ENCODE peak calls at places on chromosomes 3 and 15, in four cellular contexts. A is body of pancreas, Q is A549, H is HepG2. O is an unnamed sample.

GRCh38 chr3:178436773-178437172 is 99.5 kb upstream of the KCNMB2 start:
- DNase-seq in A (no peak), Q (peak; percentile 22), H (no peak), O (no peak)

GRCh38 chr3:94291686-94292085 is 228.8 kb downstream of the NSUN3 start:
- DNase-seq in Q (no peak), H (no peak), A (no peak), O (no peak)

GRCh38 chr3:186826978-186827857 is 15.3 kb upstream of the ADIPOQ start:
- DNase-seq in Q (peak; percentile 72), A (peak; percentile 85), H (peak; percentile 60), O (peak; percentile 98)

GRCh38 chr3:126113238-126113555 is 29.3 kb upstream of the SLC41A3 start:
- DNase-seq in A (no peak), Q (no peak), H (no peak), O (no peak)

GRCh38 chr15:78616506-78616905 is 4.3 kb downstream of the CHRNA3 start:
- DNase-seq in H (no peak), A (no peak), Q (no peak), O (no peak)

GRCh38 chr3:46097691-46098241 is 70.5 kb upstream of the XCR1 start:
- DNase-seq in A (no peak), H (no peak), Q (no peak), O (no peak)

GRCh38 chr3:122406198-122406597 is 9.7 kb downstream of the WDR5B start:
- DNase-seq in Q (no peak), A (no peak), H (no peak), O (no peak)

GRCh38 chr3:36852071-36852470 is 87.7 kb upstream of the DCLK3 start:
- DNase-seq in A (no peak), H (no peak), Q (no peak), O (no peak)

GRCh38 chr3:8938021-8938420 is 25.3 kb downstream of the RAD18 start:
- DNase-seq in A (no peak), H (peak; percentile 45), Q (peak; percentile 53), O (no peak)

GRCh38 chr3:147934316-147935188 is 525.4 kb downstream of the ZIC1 start:
- DNase-seq in Q (no peak), H (no peak), A (no peak), O (no peak)

GRCh38 chr3:173993299-173993698 is 595.8 kb downstream of the NLGN1 start:
- DNase-seq in A (no peak), Q (peak; percentile 4), H (peak; percentile 1), O (peak; percentile 17)

GRCh38 chr3:65158023-65158422 is 470.2 kb upstream of the ADAMTS9 start:
- DNase-seq in A (no peak), H (no peak), Q (no peak), O (no peak)

GRCh38 chr3:47482411-47482810 is 6.7 kb upstream of the SCAP start:
- DNase-seq in Q (no peak), H (no peak), A (no peak), O (no peak)

GRCh38 chr3:146275476-146275875 is 24.6 kb upstream of the PLSCR4 start:
- DNase-seq in A (no peak), H (no peak), Q (no peak), O (no peak)

GRCh38 chr3:28348637-28349396 is at the start of the genes AZI2 and ZCWPW2:
- DNase-seq in Q (peak; percentile 97), A (peak; percentile 98), H (peak; percentile 89), O (peak; percentile 56)
- TF ChIP-seq POLR2A in Q (peak; percentile 48), A (peak; percentile 94), H (peak; percentile 75), O (peak; percentile 57)

DNA sequence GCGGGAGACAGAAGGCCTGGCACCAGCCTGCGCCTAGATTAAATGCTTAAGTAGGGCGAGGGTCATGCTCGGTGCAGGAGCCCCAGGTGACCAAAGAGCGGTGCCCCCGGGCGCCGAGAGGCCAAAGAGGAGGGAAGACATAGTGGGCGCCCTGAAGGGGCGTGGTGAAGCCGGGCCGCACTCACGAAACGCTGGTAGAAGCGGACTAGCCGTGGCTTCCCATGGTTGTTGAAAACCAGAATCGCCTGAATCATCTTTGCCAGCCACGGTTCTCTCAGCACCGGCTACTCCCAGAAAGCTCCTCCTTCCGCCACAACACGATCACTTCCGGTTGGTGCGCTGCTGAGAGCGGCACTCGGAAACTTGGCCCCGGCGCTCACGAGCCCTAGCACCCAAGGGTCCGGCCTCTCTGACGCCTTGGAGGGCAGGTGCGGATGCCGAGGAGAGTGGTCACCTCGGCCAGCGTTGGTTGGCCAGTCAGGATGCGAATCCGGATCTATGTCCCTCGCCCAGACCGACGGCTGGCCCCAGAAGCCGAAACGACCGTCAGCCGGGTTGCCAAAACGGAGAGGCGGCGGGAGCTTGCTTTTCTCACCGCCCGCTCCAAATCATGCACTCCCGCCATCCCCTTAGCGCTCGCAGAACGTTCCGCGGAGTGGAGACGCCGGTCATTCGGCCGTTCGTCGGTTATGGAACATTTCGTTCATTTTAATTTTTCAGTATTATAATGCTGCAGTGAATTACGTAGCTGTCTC is at the start of gene AP3S2:
- DNase-seq in A (peak; percentile 96), Q (peak; percentile 98), H (peak; percentile 87), O (peak; percentile 66)
- TF ChIP-seq POLR2A in A (peak; percentile 90), Q (peak; percentile 81), H (peak; percentile 78), O (peak; percentile 61)

DNA sequence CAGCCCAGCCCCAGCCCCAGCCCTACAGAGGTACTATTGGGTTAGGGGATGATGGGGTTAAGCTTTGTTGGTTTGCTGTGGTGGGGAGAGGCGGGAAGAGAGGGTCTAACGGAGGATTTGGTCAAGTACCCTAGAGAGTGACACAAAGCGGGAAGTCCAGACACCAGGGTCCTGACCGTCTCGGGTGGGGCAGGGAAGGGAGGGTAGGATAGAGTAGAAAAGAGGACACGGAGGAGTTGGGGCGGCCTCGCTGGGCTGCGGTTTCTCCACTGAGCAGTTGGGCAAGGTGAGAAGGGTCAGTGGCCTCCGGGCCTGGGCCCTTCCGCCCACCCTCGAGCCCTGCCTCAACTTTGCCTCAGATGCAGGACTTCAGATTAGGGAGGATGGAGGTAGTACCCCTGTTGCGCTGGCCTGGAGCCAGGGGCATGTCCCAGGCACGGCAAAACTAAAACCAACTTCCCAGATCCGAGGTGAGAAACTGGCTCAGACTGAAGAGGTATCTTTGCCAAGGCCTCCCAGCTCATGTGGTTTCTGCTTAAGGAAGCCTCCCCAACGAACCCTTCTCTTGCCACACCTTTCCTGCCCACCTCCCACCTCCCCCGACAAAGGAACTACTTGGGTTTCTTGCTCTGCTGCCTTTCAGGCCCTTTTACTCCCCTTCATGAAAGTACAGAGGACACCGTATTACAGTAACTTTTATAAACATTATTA is 551 bp downstream of the PML start:
- DNase-seq in H (no peak), A (peak; percentile 35), Q (no peak), O (no peak)
- TF ChIP-seq POLR2A in H (no peak), A (peak; percentile 0), Q (no peak), O (no peak)

DNA sequence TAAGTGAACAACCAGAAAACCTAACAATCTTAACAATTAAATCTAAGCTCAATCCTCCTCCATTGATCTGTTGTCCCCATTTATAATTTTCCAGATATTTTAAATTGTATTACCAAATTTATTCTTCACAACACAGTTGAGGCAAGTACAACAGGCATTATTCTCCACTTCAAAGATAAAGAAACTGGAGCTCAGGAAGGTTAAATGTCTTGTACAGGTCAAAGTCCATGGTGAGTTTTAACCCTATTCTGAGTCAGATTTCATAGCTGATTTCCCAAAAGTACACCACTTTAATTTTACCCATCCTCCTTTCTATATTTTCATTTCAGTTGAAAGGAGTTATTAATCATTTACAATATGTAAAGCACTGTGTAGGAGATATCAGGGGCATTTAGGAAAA is 112.2 kb downstream of the FBXL22 start:
- DNase-seq in H (peak; percentile 12), A (no peak), Q (no peak), O (no peak)
- TF ChIP-seq POLR2A in H (no peak), A (no peak), Q (no peak), O (no peak)

DNA sequence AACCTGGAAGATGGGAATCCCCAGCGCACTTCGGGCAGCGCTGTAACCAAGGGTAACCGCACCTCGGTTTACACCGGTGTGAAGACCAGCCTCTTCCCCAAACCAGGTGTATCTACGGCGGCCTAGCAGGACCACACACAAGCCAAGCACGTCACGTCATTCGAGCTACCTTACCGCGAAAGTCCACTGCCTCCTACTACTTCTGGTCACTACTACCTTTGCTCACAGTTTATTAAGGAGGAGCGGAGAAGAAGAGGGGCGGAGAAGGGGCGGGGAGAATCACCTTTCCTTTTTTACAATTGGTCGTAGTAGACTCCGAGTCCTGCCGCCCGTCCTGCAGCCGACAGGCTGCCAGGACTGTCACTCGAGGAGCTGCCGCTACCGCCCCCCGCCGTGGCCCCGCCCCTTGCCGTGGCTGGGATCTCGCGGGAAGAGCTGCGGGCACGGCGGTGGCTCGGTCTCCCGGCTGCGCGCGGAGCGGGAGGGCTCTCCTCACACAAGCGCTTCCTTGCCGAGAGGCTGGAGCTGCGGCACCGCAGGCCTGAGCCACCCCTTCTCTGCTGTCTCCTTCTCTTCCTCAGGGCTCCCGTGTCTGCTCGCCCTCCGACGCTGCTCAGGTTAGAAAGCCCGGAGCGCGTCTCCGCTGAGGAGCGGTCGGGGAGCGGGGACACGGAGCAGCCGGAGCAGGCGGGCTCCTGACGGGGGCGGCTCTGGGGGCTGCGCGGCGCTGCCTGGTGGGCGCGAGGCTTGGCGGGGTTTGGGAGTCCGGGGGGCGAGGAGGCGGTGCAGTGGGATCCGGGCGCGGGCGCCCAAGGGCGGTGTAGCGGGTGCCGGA is at the start of gene GLCE:
- DNase-seq in H (peak; percentile 90), A (peak; percentile 98), Q (peak; percentile 97), O (peak; percentile 85)
- TF ChIP-seq POLR2A in H (peak; percentile 93), A (peak; percentile 97), Q (peak; percentile 96), O (peak; percentile 96)

DNA sequence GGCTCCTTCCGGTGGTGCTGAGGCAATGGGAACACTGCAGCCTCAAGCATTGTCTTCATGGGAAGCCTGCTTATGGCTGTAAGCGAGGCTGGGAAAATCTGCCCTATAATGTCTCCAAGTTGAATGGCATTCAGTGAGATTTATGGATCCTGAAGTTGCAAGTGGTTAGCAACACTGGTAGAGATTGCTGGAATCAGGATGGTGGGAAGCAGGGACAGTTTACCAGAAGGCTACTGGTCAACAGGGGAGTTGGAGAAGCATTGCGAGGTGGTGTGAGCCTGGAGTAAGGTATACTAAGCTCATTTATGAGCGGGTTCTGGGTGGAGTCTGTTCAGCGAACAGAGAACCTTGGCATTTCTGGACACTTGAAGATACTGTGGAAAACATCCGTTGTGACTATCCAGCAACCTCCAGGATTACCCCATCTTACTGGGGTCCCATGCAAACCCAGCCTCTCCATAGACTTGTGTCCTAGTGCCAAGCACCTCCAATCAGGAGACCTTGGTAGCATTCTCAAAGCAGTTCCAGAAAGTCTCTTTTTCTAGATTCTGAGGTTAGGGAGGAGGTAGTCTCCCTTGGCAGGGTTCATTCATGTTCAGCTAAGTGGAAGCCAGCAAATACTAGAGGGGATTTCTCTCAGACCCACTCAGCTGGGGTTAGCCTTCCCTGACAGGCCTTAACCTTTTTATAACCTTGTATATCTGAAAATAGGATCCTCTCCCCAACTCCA is 7.3 kb downstream of the RPSA start:
- DNase-seq in A (no peak), H (no peak), Q (no peak), O (no peak)
- TF ChIP-seq POLR2A in A (no peak), H (no peak), Q (no peak), O (no peak)

DNA sequence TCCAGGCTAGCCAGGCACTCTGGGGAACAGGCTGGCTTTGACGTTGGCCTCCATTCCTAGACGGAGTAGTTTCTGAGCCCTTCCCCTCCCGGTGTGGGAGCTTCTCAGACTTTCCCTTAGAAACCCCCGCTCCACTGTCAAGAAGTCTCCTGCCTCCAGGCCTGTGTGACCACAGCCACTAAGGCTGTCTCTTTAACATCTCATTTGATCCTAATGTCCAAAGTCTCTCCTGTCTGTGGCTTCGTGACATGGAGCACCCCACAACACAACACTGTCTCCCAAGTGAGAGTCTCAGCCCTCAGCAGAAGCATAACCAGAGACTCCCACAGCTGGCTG is 6.0 kb downstream of the CSRNP1 start:
- DNase-seq in Q (no peak), A (no peak), H (no peak), O (peak; percentile 30)
- TF ChIP-seq POLR2A in Q (no peak), A (no peak), H (no peak), O (no peak)

GRCh38 chr15:65132841-65133549 is 613 bp downstream of the PDCD7 start:
- DNase-seq in A (peak; percentile 53), Q (peak; percentile 55), H (peak; percentile 12), O (peak; percentile 35)

GRCh38 chr15:65130941-65131340 is 2.7 kb downstream of the PDCD7 start:
- DNase-seq in H (no peak), Q (peak; percentile 24), A (no peak), O (no peak)

GRCh38 chr15:65133550-65134200 is at the start of gene PDCD7:
- DNase-seq in Q (peak; percentile 96), A (peak; percentile 90), H (peak; percentile 90), O (peak; percentile 81)
- TF ChIP-seq POLR2A in Q (peak; percentile 96), A (peak; percentile 75), H (peak; percentile 97), O (peak; percentile 93)